ENCODE peak calls at places on chromosomes 2 and 18, in nine cellular contexts. U, C, Y, S, B, D, R, O and T are unnamed samples.

GRCh38 chr2:56170536-56170935 is 13.3 kb upstream of the CCDC85A start:
- DNase-seq in D (no peak), C (no peak), Y (no peak), U (no peak), S (no peak), R (no peak), B (no peak), O (no peak), T (no peak)

GRCh38 chr2:239267411-239267941 is 133.3 kb downstream of the HDAC4 start:
- DNase-seq in Y (peak), D (no peak), R (no peak), S (peak), U (peak), B (peak), C (peak), O (peak), T (no peak)

GRCh38 chr2:83972123-83972522 is 487.0 kb downstream of the SUCLG1 start:
- DNase-seq in R (no peak), U (no peak), S (no peak), C (no peak), B (no peak), O (no peak), Y (no peak), D (no peak), T (no peak)

GRCh38 chr2:147789720-147790119 is 55.1 kb upstream of the ACVR2A start:
- DNase-seq in S (peak), R (peak), C (peak), D (no peak), U (no peak), O (peak), B (no peak), Y (no peak), T (no peak)

GRCh38 chr18:59423251-59423650 is 64.2 kb upstream of the LMAN1 start:
- DNase-seq in D (no peak), O (peak), U (no peak), Y (no peak), C (no peak), R (no peak), B (no peak), S (no peak), T (no peak)

GRCh38 chr18:70433001-70433400 is 144.2 kb downstream of the SOCS6 start:
- DNase-seq in D (no peak), S (no peak), Y (no peak), B (no peak), U (no peak), C (no peak), R (no peak), O (no peak), T (no peak)

GRCh38 chr2:20506281-20506685 is 59.4 kb downstream of the RHOB start:
- DNase-seq in U (peak), D (no peak), O (peak), B (no peak), C (peak), S (peak), R (no peak), Y (no peak), T (no peak)

GRCh38 chr2:190820416-190820815 is 60.2 kb upstream of the GLS start:
- DNase-seq in O (no peak), D (no peak), C (no peak), R (no peak), B (no peak), S (no peak), Y (no peak), U (no peak), T (no peak)

GRCh38 chr2:207473203-207473865 is 56.4 kb upstream of the CREB1 start:
- DNase-seq in R (peak), O (peak), U (no peak), B (peak), S (peak), Y (peak), C (peak), D (no peak), T (no peak)

GRCh38 chr2:162967137-162967536 is 128.6 kb upstream of the KCNH7 start:
- DNase-seq in R (no peak), O (no peak), C (no peak), U (no peak), Y (no peak), S (no peak), D (no peak), B (no peak), T (no peak)

GRCh38 chr18:75211721-75212625 is 1.4 kb downstream of the TSHZ1 start:
- DNase-seq in Y (no peak), R (no peak), B (no peak), U (peak), S (peak), O (no peak), D (peak), C (peak), T (peak)

GRCh38 chr18:67043276-67043675 is 439.4 kb upstream of the CDH19 start:
- DNase-seq in B (no peak), Y (no peak), O (no peak), S (no peak), U (no peak), D (no peak), C (no peak), R (no peak), T (no peak)

GRCh38 chr2:96554293-96555145 is 18.0 kb downstream of the ARID5A start:
- DNase-seq in R (no peak), S (peak), O (peak), Y (peak), U (no peak), D (peak), B (peak), C (peak), T (peak)

GRCh38 chr18:70491734-70492348 is 203.0 kb downstream of the SOCS6 start:
- DNase-seq in S (peak), O (peak), D (no peak), B (peak), U (no peak), C (peak), R (no peak), Y (peak), T (peak)

GRCh38 chr2:102268529-102269524 is 42.5 kb upstream of the IL1RL1 start:
- DNase-seq in B (no peak), O (peak), U (no peak), R (peak), C (peak), Y (no peak), S (peak), D (no peak), T (no peak)

GRCh38 chr2:132811148-132811915 is 141.3 kb upstream of the LYPD1 start:
- DNase-seq in O (no peak), D (no peak), Y (no peak), C (no peak), B (no peak), U (no peak), S (no peak), R (no peak), T (no peak)

GRCh38 chr2:222296911-222297599 is 1.7 kb downstream of the PAX3 start:
- DNase-seq in Y (no peak), B (no peak), S (no peak), D (no peak), U (no peak), O (no peak), R (no peak), C (peak), T (no peak)

GRCh38 chr2:222299926-222300724 is 1.3 kb upstream of the PAX3 start:
- DNase-seq in Y (no peak), O (no peak), B (no peak), D (no peak), U (no peak), R (no peak), S (no peak), C (peak), T (no peak)

GRCh38 chr2:222298000-222298310 is 843 bp downstream of the PAX3 start:
- DNase-seq in S (no peak), R (no peak), D (no peak), O (no peak), U (no peak), C (no peak), B (no peak), Y (no peak), T (no peak)

GRCh38 chr2:222297600-222297935 is 1.2 kb downstream of the PAX3 start:
- DNase-seq in O (no peak), B (no peak), D (no peak), U (no peak), Y (no peak), S (no peak), R (no peak), C (no peak), T (no peak)

DNA sequence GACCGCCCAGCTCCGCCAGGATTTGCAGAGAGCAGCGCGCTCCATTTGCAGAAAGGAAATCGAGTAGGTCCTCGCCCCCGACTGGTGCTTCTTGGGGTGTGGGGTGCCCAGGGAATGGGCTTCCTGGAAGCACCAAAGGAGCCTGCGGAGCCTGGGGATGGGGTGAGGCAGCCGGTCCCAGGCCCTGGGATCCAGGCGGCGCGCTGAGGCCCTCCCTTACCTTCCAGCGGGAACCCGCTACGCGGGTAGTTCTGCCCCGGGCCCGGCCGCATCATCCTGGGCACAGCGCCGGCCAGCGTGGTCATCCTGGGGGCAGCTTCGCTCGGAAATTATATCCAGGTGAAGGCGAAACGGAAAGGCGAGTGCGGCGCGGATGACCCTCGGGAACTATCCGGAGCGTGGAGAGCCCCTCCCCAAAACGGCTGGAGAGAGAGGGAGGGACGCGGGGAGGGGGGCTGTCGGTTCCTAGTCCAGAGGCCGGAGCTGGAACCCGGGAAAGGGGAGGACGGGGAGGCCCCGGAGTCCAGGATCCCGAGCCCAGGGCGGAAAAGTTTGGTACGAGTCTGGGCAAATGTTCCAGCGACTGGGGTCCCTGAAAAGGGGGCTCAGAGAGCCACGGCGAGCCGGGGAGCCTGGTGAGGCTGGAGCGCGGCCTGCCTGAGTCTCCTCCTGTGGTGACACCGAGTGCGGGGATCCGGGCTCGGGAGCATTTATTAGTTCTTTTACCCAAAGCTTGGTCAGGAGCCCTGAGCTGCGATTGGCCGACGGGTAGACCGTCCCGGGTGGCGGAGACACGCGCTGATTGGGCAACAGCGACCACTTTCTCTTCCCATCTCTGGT is at the start of gene PAX3:
- DNase-seq in O (no peak), D (no peak), U (no peak), B (no peak), S (no peak), Y (no peak), C (peak), R (peak), T (no peak)
- H3K4me3 ChIP-seq in O (no peak), D (peak), U (peak), B (no peak), S (peak), Y (peak), C (peak), R (peak), T (peak)

GRCh38 chr2:43375746-43376522 is 149.5 kb upstream of the ZFP36L2 start:
- DNase-seq in B (no peak), D (no peak), R (no peak), C (no peak), Y (no peak), U (no peak), O (no peak), S (no peak), T (no peak)
- H3K4me3 ChIP-seq in B (no peak), D (no peak), R (no peak), C (no peak), Y (no peak), U (no peak), O (no peak), S (no peak), T (no peak)

DNA sequence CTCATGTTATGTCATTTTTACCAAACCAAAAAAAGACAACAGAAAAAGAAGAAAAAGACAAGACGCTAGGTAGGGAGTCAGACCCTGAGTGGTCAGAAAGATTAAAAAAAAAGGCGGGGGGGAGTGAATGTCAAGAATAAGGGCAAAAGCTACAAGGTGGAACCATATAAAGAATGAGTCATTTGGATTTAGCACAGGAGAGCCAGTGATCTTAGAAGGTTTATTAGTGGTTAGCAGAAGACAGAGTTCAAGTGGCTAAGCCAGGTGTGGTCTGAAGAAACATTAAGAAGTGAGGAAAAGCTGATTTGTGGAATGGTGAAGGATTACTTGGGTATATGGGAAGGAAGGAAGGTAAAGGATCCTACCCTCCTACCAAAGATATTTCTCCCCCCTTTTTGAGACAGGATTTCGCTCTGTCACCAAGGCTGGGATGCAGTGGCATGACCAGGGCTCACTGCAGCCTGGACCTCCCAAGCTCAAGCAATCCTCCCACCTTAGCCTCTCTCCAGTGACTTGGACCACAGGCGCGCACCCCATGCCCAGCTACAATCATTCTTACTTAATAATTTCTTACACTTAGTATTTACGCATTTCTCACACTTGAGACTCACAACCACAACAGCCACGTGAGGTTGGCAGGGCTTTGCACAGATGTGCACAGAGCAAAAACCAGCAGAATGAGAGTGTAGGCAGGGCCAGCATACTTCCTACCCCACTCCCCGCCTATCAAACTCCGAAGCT is 2.6 kb downstream of the DSC2 start:
- DNase-seq in C (no peak), Y (no peak), O (no peak), S (no peak), U (no peak), R (no peak), D (no peak), B (no peak), T (no peak)
- H3K4me3 ChIP-seq in C (no peak), Y (no peak), O (no peak), S (no peak), U (peak), R (no peak), D (peak), B (no peak), T (no peak)

DNA sequence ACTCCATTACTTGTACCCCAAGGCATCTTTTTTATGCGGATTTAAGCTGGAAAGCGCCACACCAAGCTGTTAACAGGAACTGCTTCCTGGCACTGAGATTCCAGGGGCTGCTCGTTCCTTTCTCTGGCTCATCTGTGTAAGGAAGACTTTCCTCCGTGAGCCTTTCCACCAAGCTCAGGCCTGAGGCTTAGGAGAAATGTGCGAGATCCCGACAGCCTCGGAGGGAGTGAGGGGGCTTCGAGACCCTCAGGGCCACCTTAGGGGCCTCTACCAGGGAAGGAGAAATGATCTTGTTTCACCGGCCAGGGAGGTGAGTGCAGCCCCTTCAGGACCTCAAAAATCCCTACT is 17.1 kb downstream of the B3GNT7 start:
- DNase-seq in R (no peak), U (no peak), Y (no peak), C (no peak), O (no peak), B (no peak), S (no peak), D (no peak), T (no peak)
- H3K4me3 ChIP-seq in R (peak), U (peak), Y (peak), C (peak), O (peak), B (peak), S (peak), D (peak), T (peak)

GRCh38 chr2:73532381-73532780 is 109.8 kb downstream of the NAT8 start:
- DNase-seq in U (no peak), Y (no peak), B (no peak), R (no peak), D (no peak), S (no peak), C (no peak), O (no peak), T (no peak)
- H3K4me3 ChIP-seq in U (no peak), Y (no peak), B (no peak), R (no peak), D (no peak), S (no peak), C (no peak), O (no peak), T (no peak)

DNA sequence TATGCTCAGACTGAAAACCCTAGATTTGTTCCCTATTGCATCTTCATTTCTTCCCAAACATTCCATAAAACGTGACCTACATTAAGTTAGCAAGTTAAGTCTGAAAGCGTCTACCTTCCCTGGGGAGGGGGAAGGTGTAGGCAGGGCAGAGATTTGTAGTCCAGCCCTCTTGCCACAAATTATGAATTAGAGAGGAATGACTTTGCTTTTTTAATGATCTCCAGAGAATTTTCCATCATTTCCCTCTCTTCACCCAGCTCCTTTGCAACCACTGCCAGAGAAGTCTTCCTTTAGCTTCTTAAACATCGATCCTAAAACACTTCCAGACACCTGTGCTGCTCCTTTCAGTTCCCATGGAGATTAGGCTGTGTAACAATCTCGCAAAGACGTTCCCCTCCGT is 1.2 kb downstream of the C2orf76 start:
- DNase-seq in O (no peak), R (no peak), S (no peak), C (no peak), D (no peak), B (no peak), U (no peak), Y (no peak), T (no peak)
- H3K4me3 ChIP-seq in O (peak), R (peak), S (no peak), C (peak), D (peak), B (peak), U (peak), Y (peak), T (peak)

DNA sequence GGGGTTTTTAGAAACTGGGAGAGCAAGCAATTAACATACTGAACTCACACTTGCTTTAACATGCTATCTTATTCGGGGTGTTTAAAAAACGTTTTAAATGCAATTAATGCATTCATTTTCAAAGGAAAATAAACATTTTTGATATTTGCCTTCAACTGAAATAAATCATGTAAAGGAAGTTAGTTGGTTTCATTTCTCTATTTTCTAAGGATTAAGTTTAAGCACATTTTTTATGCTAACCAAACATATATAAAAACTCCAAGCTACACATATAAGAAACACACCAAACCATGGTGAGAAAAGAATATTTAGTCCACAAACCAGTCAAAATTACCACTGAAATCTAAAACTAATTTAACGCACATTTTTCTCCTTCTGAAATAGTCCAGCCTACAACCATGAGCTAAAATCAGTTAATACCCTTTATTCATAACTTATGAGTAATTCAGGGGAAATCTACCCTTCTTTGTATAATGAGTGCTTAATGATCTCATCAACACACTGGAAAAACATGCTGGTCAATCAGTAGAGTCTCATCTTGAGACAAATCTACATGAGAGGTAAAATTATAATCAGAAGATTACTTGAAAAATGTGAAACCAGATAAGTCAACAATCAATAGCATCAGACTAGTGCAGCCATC is 8.1 kb downstream of the FBXO11 start:
- DNase-seq in C (no peak), B (no peak), O (no peak), Y (no peak), D (no peak), R (no peak), U (no peak), S (no peak), T (no peak)
- H3K4me3 ChIP-seq in C (no peak), B (no peak), O (no peak), Y (no peak), D (no peak), R (no peak), U (no peak), S (no peak), T (no peak)

DNA sequence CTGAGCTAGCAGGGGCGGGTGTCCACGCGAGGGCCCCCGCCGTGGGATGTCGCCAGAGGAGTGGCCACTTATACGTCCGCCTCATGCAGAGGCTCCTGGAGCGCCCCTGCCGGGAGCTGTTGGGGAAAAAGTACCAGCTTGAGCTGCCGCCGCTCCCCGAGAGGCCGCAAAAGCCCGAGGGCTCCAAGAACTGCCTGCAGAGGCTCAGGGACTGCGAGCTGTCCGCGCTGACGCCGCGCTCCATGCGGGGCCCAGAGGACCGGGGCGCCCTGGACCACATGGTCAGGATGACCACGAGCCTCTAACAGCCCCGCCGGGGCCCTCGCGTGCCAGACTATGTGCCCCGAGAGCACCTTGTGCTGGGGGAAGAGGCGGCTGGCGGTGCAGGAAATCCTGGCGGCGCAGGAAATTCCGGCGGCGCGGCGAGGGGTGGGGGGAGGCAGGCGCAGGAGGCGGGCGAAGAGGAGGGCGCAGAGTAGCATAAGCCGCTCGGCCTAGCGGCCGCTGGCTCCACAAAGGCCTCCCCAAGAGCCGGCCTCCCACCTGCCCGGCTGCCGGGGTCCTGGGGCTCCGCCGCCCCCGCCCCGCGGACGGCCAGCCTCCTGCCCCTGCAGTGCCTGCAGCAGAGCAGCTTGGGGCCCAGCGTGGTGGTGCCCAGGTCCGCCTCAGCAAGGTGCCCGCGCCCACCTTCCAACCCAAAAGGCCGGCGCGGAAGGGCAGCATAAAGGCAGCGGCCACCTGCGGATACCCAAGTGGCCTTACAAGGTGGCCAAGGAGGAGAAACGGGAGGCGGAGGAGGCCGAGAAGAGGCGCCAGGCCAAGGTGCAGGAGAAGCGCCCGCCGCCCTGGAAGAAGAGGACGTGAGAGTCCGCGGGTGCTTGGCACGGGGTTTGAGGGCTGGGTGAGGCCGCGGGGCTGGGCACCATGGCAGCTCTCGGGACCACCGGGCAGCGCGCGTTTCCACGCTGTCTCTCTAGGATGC is 42.1 kb upstream of the TRIM43B start:
- DNase-seq in U (peak), C (peak), S (peak), O (peak), B (peak), D (peak), R (peak), Y (peak), T (no peak)
- H3K4me3 ChIP-seq in U (peak), C (peak), S (peak), O (peak), B (peak), D (peak), R (peak), Y (peak), T (peak)